ENCODE peak calls at places on chromosomes 4 and X, in four cellular contexts. X is A673, O is spleen, V is transverse colon. P is an unnamed sample.

GRCh38 chrX:16491461-16491860 is 158.5 kb upstream of the S100G start:
- DNase-seq in O (no peak), V (no peak), X (peak; percentile 68), P (peak; percentile 31)

GRCh38 chrX:51568586-51568985 is 50.1 kb downstream of the CENPVL3 start:
- DNase-seq in X (no peak), O (no peak), V (no peak), P (no peak)

GRCh38 chr4:144674711-144675110 is 28.8 kb downstream of the HHIP start:
- DNase-seq in V (no peak), X (no peak), O (no peak), P (no peak)

GRCh38 chr4:143186202-143186601 is 1.5 kb downstream of the USP38 start:
- DNase-seq in V (no peak), X (no peak), O (no peak), P (no peak)

GRCh38 chr4:110953898-110954297 is 331.0 kb upstream of the PITX2 start:
- DNase-seq in V (no peak), O (no peak), X (no peak), P (no peak)

GRCh38 chrX:42944381-42944998 is 166.5 kb upstream of the PPP1R2C start:
- DNase-seq in V (no peak), O (no peak), X (no peak), P (peak; percentile 2)

GRCh38 chr4:156169861-156170260 is 216.2 kb upstream of the CTSO start:
- DNase-seq in O (no peak), V (no peak), X (peak; percentile 57), P (peak; percentile 73)

GRCh38 chr4:164512124-164512523 is 241.8 kb upstream of the SMIM31 start:
- DNase-seq in O (no peak), V (no peak), X (no peak), P (no peak)

GRCh38 chrX:122055450-122055849 is 1008.0 kb downstream of the GLUD2 start:
- DNase-seq in V (no peak), X (no peak), O (no peak), P (no peak)

GRCh38 chr4:83150563-83151330 is 36.2 kb upstream of the PLAC8 start:
- DNase-seq in O (no peak), V (no peak), X (peak; percentile 0), P (no peak)

GRCh38 chr4:145293658-145294057 is 113.3 kb upstream of the OTUD4 start:
- DNase-seq in V (no peak), X (no peak), O (no peak), P (no peak)

GRCh38 chrX:7586126-7586525 is 256.8 kb upstream of the VCX start:
- DNase-seq in V (no peak), O (no peak), X (peak; percentile 25), P (peak; percentile 48)

GRCh38 chrX:132612990-132613564 is 124.2 kb upstream of the MBNL3 start:
- DNase-seq in X (peak; percentile 47), O (peak; percentile 73), V (peak; percentile 27), P (peak; percentile 33)

GRCh38 chr4:102696763-102697162 is 64.0 kb downstream of the MANBA start:
- DNase-seq in V (no peak), O (no peak), X (no peak), P (no peak)

GRCh38 chrX:323721-324628 is 5.4 kb upstream of the GTPBP6 start:
- DNase-seq in X (peak; percentile 83), O (peak; percentile 84), V (peak; percentile 50), P (peak; percentile 83)

GRCh38 chr4:87657525-87657924 is 7.4 kb downstream of the DMP1 start:
- DNase-seq in X (peak; percentile 50), V (no peak), O (no peak), P (peak; percentile 87)

GRCh38 chr4:55609393-55609821 is 17.4 kb upstream of the PDCL2 start:
- DNase-seq in O (no peak), V (no peak), X (no peak), P (no peak)

GRCh38 chrX:23749129-23749528 is 6.1 kb upstream of the ACOT9 start:
- DNase-seq in X (no peak), O (no peak), V (no peak), P (no peak)

DNA sequence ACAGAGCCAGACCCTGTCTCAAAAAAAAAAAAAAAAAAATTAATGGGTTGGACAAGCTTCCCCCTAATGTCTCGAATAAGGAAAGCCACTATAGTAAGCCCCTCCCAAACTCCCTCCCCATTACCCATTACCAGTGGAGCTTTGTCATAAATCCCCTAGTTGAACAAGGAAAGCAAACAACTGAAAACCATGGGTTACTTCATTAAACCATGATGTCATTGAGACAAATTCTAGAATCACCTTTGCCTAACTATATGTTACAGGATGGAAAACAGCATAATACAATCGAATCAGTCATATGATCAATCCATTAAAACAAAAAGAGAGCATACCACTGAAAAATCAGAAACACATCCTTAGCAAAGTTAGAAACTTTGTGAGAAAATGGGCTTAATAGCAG is 8.2 kb downstream of the ARAP2 start:
- DNase-seq in V (no peak), X (no peak), O (no peak), P (no peak)
- H3K4me1 ChIP-seq in V (no peaks in the 10 kb centered on the region), X (no peaks in the 10 kb centered on the region), O (peaks cover 86% of the 10 kb centered on the region), P (no peaks in the 10 kb centered on the region)

GRCh38 chrX:119654112-119654531 is 38.8 kb downstream of the SEPTIN6 start:
- DNase-seq in X (peak; percentile 7), O (no peak), V (no peak), P (peak; percentile 51)
- H3K4me1 ChIP-seq in X (no peaks in the 10 kb centered on the region), O (peaks cover 8% of the 10 kb centered on the region), V (no peaks in the 10 kb centered on the region), P (no peaks in the 10 kb centered on the region)

GRCh38 chr4:6764976-6765620 is 17.4 kb upstream of the KIAA0232 start:
- DNase-seq in X (no peak), O (no peak), V (no peak), P (no peak)
- H3K4me1 ChIP-seq in X (no peaks in the 10 kb centered on the region), O (peaks cover 27% of the 10 kb centered on the region), V (peaks cover 16% of the 10 kb centered on the region), P (no peaks in the 10 kb centered on the region)

GRCh38 chr4:154507170-154507569 is 15.6 kb upstream of the DCHS2 start:
- DNase-seq in O (no peak), V (no peak), X (no peak), P (peak; percentile 39)
- H3K4me1 ChIP-seq in O (no peaks in the 10 kb centered on the region), V (no peaks in the 10 kb centered on the region), X (no peaks in the 10 kb centered on the region), P (no peaks in the 10 kb centered on the region)

GRCh38 chr4:3805731-3806130 is 39.5 kb downstream of the ADRA2C start:
- DNase-seq in O (peak; percentile 55), V (no peak), X (no peak), P (no peak)
- H3K4me1 ChIP-seq in O (no peaks in the 10 kb centered on the region), V (no peaks in the 10 kb centered on the region), X (peaks cover 22% of the 10 kb centered on the region), P (peaks cover 2% of the 10 kb centered on the region)

P was measured in mesendoderm.